ENCODE peak calls at places on chromosome 14, in five cellular contexts. B, Z, A, W and N are unnamed samples.

GRCh38 chr14:99517643-99518381 is 36.6 kb downstream of the CCNK start:
- DNase-seq in B (no peak), Z (no peak), A (peak), W (no peak), N (no peak)

GRCh38 chr14:73258845-73259611 is 21.7 kb downstream of the PAPLN start:
- DNase-seq in B (no peak), Z (no peak), A (no peak), W (no peak), N (no peak)

GRCh38 chr14:100783630-100784321 is 42.1 kb upstream of the MEG3 start:
- DNase-seq in B (no peak), Z (no peak), A (peak), W (no peak), N (no peak)

GRCh38 chr14:104499784-104500496 is 79.6 kb upstream of the C14orf180 start:
- DNase-seq in B (no peak), Z (no peak), A (no peak), W (no peak), N (no peak)

GRCh38 chr14:94027566-94028449 is 1.7 kb downstream of the OTUB2 start:
- DNase-seq in B (no peak), Z (no peak), A (no peak), W (peak), N (peak)

GRCh38 chr14:104886690-104887622 is 21.9 kb downstream of the CEP170B start:
- DNase-seq in B (no peak), Z (no peak), A (peak), W (no peak), N (no peak)

GRCh38 chr14:80927385-80927989 is 14.1 kb downstream of the CEP128 start:
- DNase-seq in B (no peak), Z (peak), A (no peak), W (no peak), N (no peak)

GRCh38 chr14:24271134-24271833 is at the start of gene RABGGTA:
- DNase-seq in B (peak), Z (peak), A (peak), W (peak), N (peak)

GRCh38 chr14:59333668-59334067 is 131.5 kb downstream of the GPR135 start:
- DNase-seq in B (no peak), Z (no peak), A (no peak), W (peak), N (no peak)

GRCh38 chr14:77761205-77761931 is 412 bp upstream of the SNW1 start:
- DNase-seq in B (peak), Z (peak), A (peak), W (peak), N (peak)

GRCh38 chr14:22849212-22849819 is 12.9 kb downstream of the MMP14 start:
- DNase-seq in B (peak), Z (no peak), A (peak), W (peak), N (no peak)

GRCh38 chr14:61930101-61930857 is 168.1 kb downstream of the SNAPC1 start:
- DNase-seq in B (no peak), Z (no peak), A (no peak), W (no peak), N (no peak)

GRCh38 chr14:55151601-55152000 is 22.5 kb downstream of the LGALS3 start:
- DNase-seq in B (no peak), Z (no peak), A (no peak), W (no peak), N (no peak)